ENCODE peak calls at places on chromosomes 6 and 20, in six cellular contexts. L, F, V, I, Y and J are unnamed samples.

GRCh38 chr20:3818155-3819151 is 1.9 kb upstream of the AP5S1 start:
- DNase-seq in V (peak; percentile 88), L (no peak), F (no peak), I (peak; percentile 89), Y (peak; percentile 76), J (no peak)

GRCh38 chr6:148884461-148884860 is 137.6 kb downstream of the UST start:
- DNase-seq in I (no peak), L (no peak), V (no peak), Y (no peak), F (no peak), J (no peak)

GRCh38 chr20:23270427-23270911 is 80.1 kb upstream of the NXT1 start:
- DNase-seq in F (no peak), Y (no peak), I (peak; percentile 96), V (peak; percentile 92), L (no peak), J (no peak)

GRCh38 chr6:136077834-136078576 is 172.1 kb downstream of the MTFR2 start:
- DNase-seq in L (no peak), I (peak; percentile 94), V (peak; percentile 62), F (peak; percentile 79), Y (no peak), J (peak; percentile 40)

GRCh38 chr6:88145298-88145963 is 20.7 kb downstream of the CNR1 start:
- DNase-seq in L (no peak), I (no peak), V (no peak), Y (no peak), F (no peak), J (no peak)

GRCh38 chr6:142746524-142746923 is 198.5 kb downstream of the HIVEP2 start:
- DNase-seq in L (no peak), Y (no peak), F (no peak), V (peak; percentile 49), I (peak; percentile 30), J (no peak)

GRCh38 chr6:84284428-84285033 is 57.1 kb upstream of the CEP162 start:
- DNase-seq in I (peak; percentile 37), V (peak; percentile 72), Y (peak; percentile 2), L (no peak), F (no peak), J (no peak)

GRCh38 chr20:4443016-4443415 is 278.7 kb upstream of the PRND start:
- DNase-seq in I (no peak), L (no peak), F (no peak), Y (peak; percentile 56), V (no peak), J (no peak)

GRCh38 chr6:79824231-79824630 is 123.1 kb downstream of the ELOVL4 start:
- DNase-seq in L (no peak), V (peak; percentile 49), F (no peak), Y (no peak), I (peak; percentile 38), J (no peak)

GRCh38 chr20:5780233-5781217 is 30.3 kb downstream of the SHLD1 start:
- DNase-seq in Y (no peak), F (no peak), V (no peak), I (no peak), L (no peak), J (no peak)

GRCh38 chr6:39411001-39411400 is 88.5 kb upstream of the KCNK16 start:
- DNase-seq in L (no peak), F (no peak), I (no peak), Y (no peak), V (no peak), J (no peak)

GRCh38 chr6:169296622-169297021 is 43.0 kb upstream of the THBS2 start:
- DNase-seq in Y (no peak), F (no peak), V (no peak), L (no peak), I (no peak), J (no peak)

GRCh38 chr20:38166707-38167233 is 1.7 kb upstream of the TGM2 start:
- DNase-seq in F (no peak), V (no peak), L (no peak), I (no peak), Y (no peak), J (no peak)

GRCh38 chr6:22470454-22471368 is 98.7 kb upstream of the HDGFL1 start:
- DNase-seq in Y (peak; percentile 55), V (peak; percentile 65), F (no peak), L (no peak), I (peak; percentile 65), J (peak; percentile 59)

GRCh38 chr20:4633780-4634179 is 87.9 kb upstream of the PRND start:
- DNase-seq in Y (peak; percentile 28), V (peak; percentile 83), I (peak; percentile 76), L (no peak), F (peak; percentile 46), J (peak; percentile 59)

GRCh38 chr6:96783307-96783706 is 54.0 kb downstream of the GPR63 start:
- DNase-seq in Y (no peak), L (no peak), V (no peak), F (no peak), I (no peak), J (no peak)

GRCh38 chr6:34810936-34811632 is 19.2 kb downstream of the BLTP3A start:
- DNase-seq in Y (peak; percentile 20), F (no peak), I (no peak), L (no peak), V (peak; percentile 15), J (no peak)

GRCh38 chr6:7974932-7975763 is 64.6 kb upstream of the TXNDC5 start:
- DNase-seq in F (peak; percentile 72), I (peak; percentile 94), L (no peak), Y (peak; percentile 92), V (peak; percentile 90), J (no peak)

DNA sequence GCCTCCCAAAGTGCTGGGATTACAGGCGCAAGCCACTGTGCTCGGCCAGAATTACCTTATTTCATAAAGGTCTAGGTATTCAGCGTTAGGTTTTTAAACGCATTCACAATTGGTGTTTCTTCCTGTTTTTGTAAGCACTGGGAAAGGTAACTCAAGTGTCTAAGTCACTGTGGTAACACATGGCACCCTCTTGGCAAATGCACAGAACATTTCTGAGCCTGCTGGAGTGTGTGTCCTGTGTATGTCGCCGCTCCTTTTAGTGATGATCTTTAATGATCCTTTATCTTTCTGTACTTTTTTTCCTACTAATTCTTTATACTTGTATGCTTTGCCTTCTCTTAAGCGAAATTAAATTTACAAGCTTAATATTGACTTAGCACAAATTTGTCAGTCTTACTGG is 263.0 kb downstream of the ARID1B start:
- DNase-seq in V (no peak), F (no peak), L (no peak), I (no peak), Y (no peak), J (no peak)
- TF ChIP-seq CTCF in V (no peak), F (no peak), L (no peak), I (no peak), Y (no peak), J (no peak)

DNA sequence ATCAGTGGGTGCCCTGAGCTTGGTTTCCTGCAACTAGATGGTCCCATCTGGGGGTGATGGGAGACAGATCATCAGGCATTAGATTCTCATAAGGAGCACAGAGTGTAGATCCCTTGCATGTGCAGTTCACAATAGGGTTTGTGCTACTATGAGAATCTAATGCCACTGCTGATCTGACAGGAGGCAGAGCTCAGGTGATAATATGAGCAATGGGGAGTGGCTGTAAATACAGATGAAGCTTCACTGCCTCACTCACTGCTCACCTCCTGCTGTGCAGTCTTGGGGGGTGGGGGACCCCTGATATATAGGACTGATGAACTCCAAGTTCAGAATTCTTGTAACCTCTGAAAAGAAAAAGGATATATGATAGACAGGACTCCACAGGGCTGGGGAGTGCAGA is 108.0 kb downstream of the RIN2 start:
- DNase-seq in Y (no peak), F (no peak), I (no peak), V (no peak), L (no peak), J (no peak)
- TF ChIP-seq CTCF in Y (no peak), F (no peak), I (no peak), V (no peak), L (no peak), J (no peak)

GRCh38 chr6:128558021-128558420 is 37.6 kb upstream of the PTPRK start:
- DNase-seq in V (no peak), F (no peak), I (no peak), L (no peak), Y (no peak), J (no peak)

GRCh38 chr6:128554302-128554701 is 33.9 kb upstream of the PTPRK start:
- DNase-seq in L (no peak), I (peak; percentile 37), F (no peak), Y (no peak), V (peak; percentile 44), J (no peak)

GRCh38 chr6:128557086-128557485 is 36.7 kb upstream of the PTPRK start:
- DNase-seq in Y (no peak), I (no peak), L (no peak), F (no peak), V (peak; percentile 20), J (no peak)

GRCh38 chr6:128560966-128561365 is 40.6 kb upstream of the PTPRK start:
- DNase-seq in I (no peak), L (no peak), Y (no peak), V (no peak), F (no peak), J (no peak)

GRCh38 chr6:128558924-128559323 is 38.5 kb upstream of the PTPRK start:
- DNase-seq in L (no peak), I (no peak), F (no peak), V (no peak), Y (no peak), J (no peak)
- TF ChIP-seq CTCF in L (no peak), I (no peak), F (no peak), V (no peak), Y (no peak), J (no peak)

GRCh38 chr6:32842690-32843089 is 1.2 kb downstream of the PSMB8 start:
- DNase-seq in I (no peak), F (no peak), Y (no peak), V (no peak), L (no peak), J (no peak)

GRCh38 chr6:32844839-32845372 is 1.1 kb upstream of the PSMB8 start:
- DNase-seq in Y (no peak), V (no peak), I (no peak), F (no peak), L (peak; percentile 20), J (no peak)

GRCh38 chr6:32843321-32843978 is 397 bp downstream of the PSMB8 start:
- DNase-seq in F (no peak), Y (no peak), V (no peak), I (peak; percentile 15), L (no peak), J (no peak)

GRCh38 chr6:32845381-32845884 is 1.6 kb upstream of the PSMB8 start:
- DNase-seq in I (no peak), V (no peak), Y (no peak), F (no peak), L (peak; percentile 25), J (no peak)

DNA sequence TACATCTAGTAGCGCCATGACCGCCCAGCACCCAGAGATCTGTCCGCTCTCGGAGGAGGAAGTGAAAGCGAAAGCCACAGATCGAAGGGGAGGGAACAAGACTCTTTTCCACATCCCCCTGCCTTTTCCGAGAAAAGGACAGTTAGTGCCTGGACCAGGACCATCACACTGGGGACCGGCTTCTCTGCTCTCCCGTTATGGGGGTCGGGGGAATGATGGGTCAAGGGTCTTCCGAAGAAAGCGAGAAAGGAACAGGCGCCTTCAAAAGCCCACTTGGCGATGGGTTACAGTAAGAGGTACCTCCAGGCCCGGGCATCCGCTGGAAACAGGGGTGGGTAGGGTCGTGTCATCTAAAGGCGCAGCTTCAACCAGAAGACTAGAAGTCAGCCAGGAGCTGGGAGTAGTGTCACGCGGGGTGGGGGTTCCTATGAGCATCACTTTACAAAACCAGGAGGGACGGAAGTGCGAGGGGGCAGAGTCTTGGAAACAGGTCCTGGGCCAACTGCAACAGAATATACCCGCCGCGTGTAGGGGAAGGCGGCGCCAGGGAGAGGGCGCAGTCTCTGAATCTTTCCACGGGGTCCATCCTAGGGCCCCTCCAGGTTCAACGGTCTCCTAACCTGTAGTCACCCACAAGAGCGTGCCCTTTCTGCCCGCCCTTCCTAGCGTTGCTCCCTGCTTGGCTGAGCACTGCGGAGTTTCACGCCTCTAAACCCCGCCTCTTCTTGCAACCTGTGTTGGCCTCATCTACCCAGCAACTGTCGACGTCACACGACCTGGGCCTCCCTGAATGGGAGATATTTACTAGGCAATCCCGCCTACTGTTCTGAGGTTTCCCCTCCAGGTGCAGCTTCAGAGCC is at the start of gene PSMB8:
- DNase-seq in I (peak; percentile 94), F (peak; percentile 72), Y (peak; percentile 94), V (peak; percentile 95), L (peak; percentile 94), J (peak; percentile 79)
- TF ChIP-seq CTCF in I (peak; percentile 31), F (peak; percentile 41), Y (no peak), V (peak; percentile 45), L (no peak), J (peak; percentile 25)